ENCODE peak calls at places on chromosomes 2 and 18, in four cellular contexts. R is NCI-H1092; T is CD8-positive, alpha-beta memory T cell; W is stimulated activated effector memory CD8-positive, alpha-beta T cell treated with anti-CD3 and anti-CD28 coated beads, Interleukin-12 subunit alpha, Interleukin-12 subunit beta, amount 100 ng/mL, for 72 hours. C is an unnamed sample.

GRCh38 chr2:20781656-20782265 is 41.1 kb downstream of the LDAH start:
- DNase-seq in R (no peak), T (no peak), W (no peak), C (peak; percentile 49)

GRCh38 chr2:143525006-143525405 is 395.8 kb downstream of the ARHGAP15 start:
- DNase-seq in R (no peak), T (no peak), W (no peak), C (no peak)

GRCh38 chr2:188345439-188345838 is 53.8 kb downstream of the GULP1 start:
- DNase-seq in R (no peak), T (no peak), W (no peak), C (no peak)

GRCh38 chr2:119174216-119174992 is 15.9 kb upstream of the C1QL2 start:
- DNase-seq in R (no peak), T (peak; percentile 11), W (peak; percentile 65), C (peak; percentile 51)

GRCh38 chr18:50649821-50650220 is 89.9 kb downstream of the MAPK4 start:
- DNase-seq in R (no peak), T (no peak), W (no peak), C (no peak)

GRCh38 chr18:6741290-6741689 is 11.8 kb downstream of the ARHGAP28 start:
- DNase-seq in R (no peak), T (no peak), W (no peak), C (no peak)

GRCh38 chr2:1628893-1629292 is 115.4 kb downstream of the PXDN start:
- DNase-seq in R (no peak), T (no peak), W (no peak), C (no peak)

GRCh38 chr2:68045337-68045736 is 17.5 kb downstream of the C1D start:
- DNase-seq in R (no peak), T (no peak), W (no peak), C (no peak)

GRCh38 chr2:239369631-239370161 is 31.1 kb downstream of the HDAC4 start:
- DNase-seq in R (no peak), T (peak; percentile 76), W (peak; percentile 64), C (no peak)

GRCh38 chr2:189116059-189116458 is 63.5 kb downstream of the COL5A2 start:
- DNase-seq in R (no peak), T (no peak), W (no peak), C (no peak)

GRCh38 chr2:118835739-118836410 is 11.6 kb downstream of the EN1 start:
- DNase-seq in R (no peak), T (no peak), W (no peak), C (no peak)

GRCh38 chr2:96386470-96386869 is 50.9 kb downstream of the NCAPH start:
- DNase-seq in R (no peak), T (no peak), W (no peak), C (no peak)

GRCh38 chr2:150063432-150063889 is 424.0 kb downstream of the RND3 start:
- DNase-seq in R (no peak), T (no peak), W (no peak), C (no peak)

GRCh38 chr2:46992776-46993175 is 77.2 kb upstream of the MCFD2 start:
- DNase-seq in R (no peak), T (no peak), W (no peak), C (no peak)

GRCh38 chr2:196597531-196597930 is 42.0 kb upstream of the CCDC150 start:
- DNase-seq in R (no peak), T (no peak), W (no peak), C (no peak)

GRCh38 chr2:80560298-80560697 is 255.7 kb upstream of the LRRTM1 start:
- DNase-seq in R (no peak), T (no peak), W (no peak), C (no peak)

GRCh38 chr2:226270279-226270678 is 529.3 kb downstream of the IRS1 start:
- DNase-seq in R (no peak), T (no peak), W (no peak), C (no peak)

GRCh38 chr2:209391776-209392401 is 32.0 kb upstream of the MAP2 start:
- DNase-seq in R (no peak), T (no peak), W (no peak), C (no peak)

GRCh38 chr18:48330016-48330991 is 78.9 kb downstream of the ZBTB7C start:
- DNase-seq in R (peak; percentile 56), T (no peak), W (no peak), C (no peak)

GRCh38 chr2:140861666-140862065 is 1269.2 kb downstream of the LRP1B start:
- DNase-seq in R (no peak), T (no peak), W (no peak), C (no peak)

GRCh38 chr18:39825485-39825884 is 2129.5 kb upstream of the PIK3C3 start:
- DNase-seq in R (no peak), T (no peak), W (no peak), C (no peak)

GRCh38 chr2:45353879-45354278 is 257.2 kb downstream of the SRBD1 start:
- DNase-seq in R (no peak), T (no peak), W (no peak), C (no peak)

GRCh38 chr2:207734636-207735512 is 23.4 kb downstream of the CCNYL1 start:
- DNase-seq in R (no peak), T (no peak), W (no peak), C (no peak)

C was measured in MM.1S.